ENCODE peak calls at places on chromosomes 2 and 18, in nine cellular contexts. One of them, this sample, is unnamed.
A peak's percentile ranks its signal among the peaks of the same experiment; 100 is the strongest.

GRCh38 chr2:163375472-163375871 is 360.3 kb downstream of the FIGN start:
- DNase-seq in amniotic stem cell: no peak
- DNase-seq in bronchial epithelial cell: no peak
- DNase-seq in activated CD4-positive, alpha-beta memory T cell treated with anti-CD3 and anti-CD28 coated beads, Interleukin-2, amount 10 ng/mL, durations not matched to agents 7 days and 5 days: no peak
- DNase-seq in posterior cingulate gyrus: no peak
- DNase-seq in HEK293T: no peak
- DNase-seq in M059J: no peak
- DNase-seq in cardiac muscle cell: no peak
- DNase-seq in stimulated activated naive CD8-positive, alpha-beta T cell treated with anti-CD3 and anti-CD28 coated beads, Interleukin-15, Interleukin-2, amounts not matched to agents 100 U/mL and 50 U/mL, for 24 hours: no peak
- DNase-seq in this sample: no peak

GRCh38 chr2:200587007-200587616 is 1.3 kb downstream of the AOX1 start:
- DNase-seq in amniotic stem cell: no peak
- DNase-seq in bronchial epithelial cell: no peak
- DNase-seq in activated CD4-positive, alpha-beta memory T cell treated with anti-CD3 and anti-CD28 coated beads, Interleukin-2, amount 10 ng/mL, durations not matched to agents 7 days and 5 days: no peak
- DNase-seq in posterior cingulate gyrus: no peak
- DNase-seq in HEK293T: no peak
- DNase-seq in M059J: no peak
- DNase-seq in cardiac muscle cell: no peak
- DNase-seq in stimulated activated naive CD8-positive, alpha-beta T cell treated with anti-CD3 and anti-CD28 coated beads, Interleukin-15, Interleukin-2, amounts not matched to agents 100 U/mL and 50 U/mL, for 24 hours: no peak
- DNase-seq in this sample: no peak

GRCh38 chr2:128513416-128514283 is 195.0 kb upstream of the HS6ST1 start:
- DNase-seq in amniotic stem cell: no peak
- DNase-seq in bronchial epithelial cell: no peak
- DNase-seq in activated CD4-positive, alpha-beta memory T cell treated with anti-CD3 and anti-CD28 coated beads, Interleukin-2, amount 10 ng/mL, durations not matched to agents 7 days and 5 days: no peak
- DNase-seq in posterior cingulate gyrus: peak; percentile 81
- DNase-seq in HEK293T: no peak
- DNase-seq in M059J: no peak
- DNase-seq in cardiac muscle cell: no peak
- DNase-seq in stimulated activated naive CD8-positive, alpha-beta T cell treated with anti-CD3 and anti-CD28 coated beads, Interleukin-15, Interleukin-2, amounts not matched to agents 100 U/mL and 50 U/mL, for 24 hours: no peak
- DNase-seq in this sample: no peak

GRCh38 chr2:68798574-68798973 is 64.0 kb downstream of the ARHGAP25 start:
- DNase-seq in amniotic stem cell: no peak
- DNase-seq in bronchial epithelial cell: no peak
- DNase-seq in activated CD4-positive, alpha-beta memory T cell treated with anti-CD3 and anti-CD28 coated beads, Interleukin-2, amount 10 ng/mL, durations not matched to agents 7 days and 5 days: no peak
- DNase-seq in posterior cingulate gyrus: no peak
- DNase-seq in HEK293T: no peak
- DNase-seq in M059J: no peak
- DNase-seq in cardiac muscle cell: no peak
- DNase-seq in stimulated activated naive CD8-positive, alpha-beta T cell treated with anti-CD3 and anti-CD28 coated beads, Interleukin-15, Interleukin-2, amounts not matched to agents 100 U/mL and 50 U/mL, for 24 hours: no peak
- DNase-seq in this sample: no peak

GRCh38 chr2:144524190-144524957 is 4.5 kb upstream of the ZEB2 start:
- DNase-seq in amniotic stem cell: no peak
- DNase-seq in bronchial epithelial cell: no peak
- DNase-seq in activated CD4-positive, alpha-beta memory T cell treated with anti-CD3 and anti-CD28 coated beads, Interleukin-2, amount 10 ng/mL, durations not matched to agents 7 days and 5 days: peak; percentile 28
- DNase-seq in posterior cingulate gyrus: peak; percentile 92
- DNase-seq in HEK293T: peak; percentile 52
- DNase-seq in M059J: no peak
- DNase-seq in cardiac muscle cell: peak; percentile 78
- DNase-seq in stimulated activated naive CD8-positive, alpha-beta T cell treated with anti-CD3 and anti-CD28 coated beads, Interleukin-15, Interleukin-2, amounts not matched to agents 100 U/mL and 50 U/mL, for 24 hours: peak; percentile 58
- DNase-seq in this sample: peak; percentile 49

GRCh38 chr2:61887684-61888303 is 662 bp downstream of the CCT4 start:
- DNase-seq in amniotic stem cell: no peak
- DNase-seq in bronchial epithelial cell: peak; percentile 45
- DNase-seq in activated CD4-positive, alpha-beta memory T cell treated with anti-CD3 and anti-CD28 coated beads, Interleukin-2, amount 10 ng/mL, durations not matched to agents 7 days and 5 days: no peak
- DNase-seq in posterior cingulate gyrus: no peak
- DNase-seq in HEK293T: peak; percentile 7
- DNase-seq in M059J: peak; percentile 52
- DNase-seq in cardiac muscle cell: peak; percentile 22
- DNase-seq in stimulated activated naive CD8-positive, alpha-beta T cell treated with anti-CD3 and anti-CD28 coated beads, Interleukin-15, Interleukin-2, amounts not matched to agents 100 U/mL and 50 U/mL, for 24 hours: peak; percentile 35
- DNase-seq in this sample: peak; percentile 23

GRCh38 chr2:70354264-70354949 is 52.5 kb upstream of the FAM136A start:
- DNase-seq in amniotic stem cell: no peak
- DNase-seq in bronchial epithelial cell: peak; percentile 88
- DNase-seq in activated CD4-positive, alpha-beta memory T cell treated with anti-CD3 and anti-CD28 coated beads, Interleukin-2, amount 10 ng/mL, durations not matched to agents 7 days and 5 days: no peak
- DNase-seq in posterior cingulate gyrus: no peak
- DNase-seq in HEK293T: no peak
- DNase-seq in M059J: peak; percentile 49
- DNase-seq in cardiac muscle cell: no peak
- DNase-seq in stimulated activated naive CD8-positive, alpha-beta T cell treated with anti-CD3 and anti-CD28 coated beads, Interleukin-15, Interleukin-2, amounts not matched to agents 100 U/mL and 50 U/mL, for 24 hours: no peak
- DNase-seq in this sample: no peak

GRCh38 chr18:79424008-79424565 is 28.4 kb downstream of the NFATC1 start:
- DNase-seq in amniotic stem cell: no peak
- DNase-seq in bronchial epithelial cell: no peak
- DNase-seq in activated CD4-positive, alpha-beta memory T cell treated with anti-CD3 and anti-CD28 coated beads, Interleukin-2, amount 10 ng/mL, durations not matched to agents 7 days and 5 days: no peak
- DNase-seq in posterior cingulate gyrus: no peak
- DNase-seq in HEK293T: no peak
- DNase-seq in M059J: no peak
- DNase-seq in cardiac muscle cell: no peak
- DNase-seq in stimulated activated naive CD8-positive, alpha-beta T cell treated with anti-CD3 and anti-CD28 coated beads, Interleukin-15, Interleukin-2, amounts not matched to agents 100 U/mL and 50 U/mL, for 24 hours: no peak
- DNase-seq in this sample: no peak

GRCh38 chr2:238846503-238847431 is 1.1 kb upstream of the TWIST2 start:
- DNase-seq in amniotic stem cell: no peak
- DNase-seq in bronchial epithelial cell: peak; percentile 3
- DNase-seq in activated CD4-positive, alpha-beta memory T cell treated with anti-CD3 and anti-CD28 coated beads, Interleukin-2, amount 10 ng/mL, durations not matched to agents 7 days and 5 days: no peak
- DNase-seq in posterior cingulate gyrus: peak; percentile 69
- DNase-seq in HEK293T: no peak
- DNase-seq in M059J: no peak
- DNase-seq in cardiac muscle cell: no peak
- DNase-seq in stimulated activated naive CD8-positive, alpha-beta T cell treated with anti-CD3 and anti-CD28 coated beads, Interleukin-15, Interleukin-2, amounts not matched to agents 100 U/mL and 50 U/mL, for 24 hours: no peak
- DNase-seq in this sample: no peak

GRCh38 chr18:3982541-3982940 is 472.6 kb downstream of the DLGAP1 start:
- DNase-seq in amniotic stem cell: no peak
- DNase-seq in bronchial epithelial cell: peak; percentile 32
- DNase-seq in activated CD4-positive, alpha-beta memory T cell treated with anti-CD3 and anti-CD28 coated beads, Interleukin-2, amount 10 ng/mL, durations not matched to agents 7 days and 5 days: no peak
- DNase-seq in posterior cingulate gyrus: no peak
- DNase-seq in HEK293T: no peak
- DNase-seq in M059J: no peak
- DNase-seq in cardiac muscle cell: no peak
- DNase-seq in stimulated activated naive CD8-positive, alpha-beta T cell treated with anti-CD3 and anti-CD28 coated beads, Interleukin-15, Interleukin-2, amounts not matched to agents 100 U/mL and 50 U/mL, for 24 hours: no peak
- DNase-seq in this sample: no peak

GRCh38 chr2:234453216-234453615 is 43.7 kb downstream of the ARL4C start:
- DNase-seq in amniotic stem cell: no peak
- DNase-seq in bronchial epithelial cell: peak; percentile 72
- DNase-seq in activated CD4-positive, alpha-beta memory T cell treated with anti-CD3 and anti-CD28 coated beads, Interleukin-2, amount 10 ng/mL, durations not matched to agents 7 days and 5 days: no peak
- DNase-seq in posterior cingulate gyrus: no peak
- DNase-seq in HEK293T: no peak
- DNase-seq in M059J: no peak
- DNase-seq in cardiac muscle cell: no peak
- DNase-seq in stimulated activated naive CD8-positive, alpha-beta T cell treated with anti-CD3 and anti-CD28 coated beads, Interleukin-15, Interleukin-2, amounts not matched to agents 100 U/mL and 50 U/mL, for 24 hours: peak; percentile 52
- DNase-seq in this sample: no peak

GRCh38 chr2:19059076-19059475 is 299.3 kb downstream of the OSR1 start:
- DNase-seq in amniotic stem cell: no peak
- DNase-seq in bronchial epithelial cell: peak; percentile 84
- DNase-seq in activated CD4-positive, alpha-beta memory T cell treated with anti-CD3 and anti-CD28 coated beads, Interleukin-2, amount 10 ng/mL, durations not matched to agents 7 days and 5 days: no peak
- DNase-seq in posterior cingulate gyrus: no peak
- DNase-seq in HEK293T: no peak
- DNase-seq in M059J: peak; percentile 56
- DNase-seq in cardiac muscle cell: peak; percentile 6
- DNase-seq in stimulated activated naive CD8-positive, alpha-beta T cell treated with anti-CD3 and anti-CD28 coated beads, Interleukin-15, Interleukin-2, amounts not matched to agents 100 U/mL and 50 U/mL, for 24 hours: no peak
- DNase-seq in this sample: no peak

GRCh38 chr18:58102875-58103274 is 58.8 kb downstream of the NEDD4L start:
- DNase-seq in amniotic stem cell: no peak
- DNase-seq in bronchial epithelial cell: no peak
- DNase-seq in activated CD4-positive, alpha-beta memory T cell treated with anti-CD3 and anti-CD28 coated beads, Interleukin-2, amount 10 ng/mL, durations not matched to agents 7 days and 5 days: no peak
- DNase-seq in posterior cingulate gyrus: no peak
- DNase-seq in HEK293T: no peak
- DNase-seq in M059J: no peak
- DNase-seq in cardiac muscle cell: no peak
- DNase-seq in stimulated activated naive CD8-positive, alpha-beta T cell treated with anti-CD3 and anti-CD28 coated beads, Interleukin-15, Interleukin-2, amounts not matched to agents 100 U/mL and 50 U/mL, for 24 hours: no peak
- DNase-seq in this sample: no peak

GRCh38 chr2:127045792-127046501 is 61.0 kb downstream of the BIN1 start:
- DNase-seq in amniotic stem cell: no peak
- DNase-seq in bronchial epithelial cell: no peak
- DNase-seq in activated CD4-positive, alpha-beta memory T cell treated with anti-CD3 and anti-CD28 coated beads, Interleukin-2, amount 10 ng/mL, durations not matched to agents 7 days and 5 days: no peak
- DNase-seq in posterior cingulate gyrus: peak; percentile 86
- DNase-seq in HEK293T: no peak
- DNase-seq in M059J: no peak
- DNase-seq in cardiac muscle cell: no peak
- DNase-seq in stimulated activated naive CD8-positive, alpha-beta T cell treated with anti-CD3 and anti-CD28 coated beads, Interleukin-15, Interleukin-2, amounts not matched to agents 100 U/mL and 50 U/mL, for 24 hours: no peak
- DNase-seq in this sample: no peak

GRCh38 chr2:190879474-190880373 is 897 bp upstream of the GLS start:
- DNase-seq in amniotic stem cell: no peak
- DNase-seq in bronchial epithelial cell: no peak
- DNase-seq in activated CD4-positive, alpha-beta memory T cell treated with anti-CD3 and anti-CD28 coated beads, Interleukin-2, amount 10 ng/mL, durations not matched to agents 7 days and 5 days: no peak
- DNase-seq in posterior cingulate gyrus: no peak
- DNase-seq in HEK293T: no peak
- DNase-seq in M059J: peak; percentile 30
- DNase-seq in cardiac muscle cell: no peak
- DNase-seq in stimulated activated naive CD8-positive, alpha-beta T cell treated with anti-CD3 and anti-CD28 coated beads, Interleukin-15, Interleukin-2, amounts not matched to agents 100 U/mL and 50 U/mL, for 24 hours: peak; percentile 61
- DNase-seq in this sample: peak; percentile 59

GRCh38 chr2:172702451-172702850 is 33.2 kb upstream of the RAPGEF4 start:
- DNase-seq in amniotic stem cell: no peak
- DNase-seq in bronchial epithelial cell: no peak
- DNase-seq in activated CD4-positive, alpha-beta memory T cell treated with anti-CD3 and anti-CD28 coated beads, Interleukin-2, amount 10 ng/mL, durations not matched to agents 7 days and 5 days: no peak
- DNase-seq in posterior cingulate gyrus: no peak
- DNase-seq in HEK293T: no peak
- DNase-seq in M059J: no peak
- DNase-seq in cardiac muscle cell: no peak
- DNase-seq in stimulated activated naive CD8-positive, alpha-beta T cell treated with anti-CD3 and anti-CD28 coated beads, Interleukin-15, Interleukin-2, amounts not matched to agents 100 U/mL and 50 U/mL, for 24 hours: no peak
- DNase-seq in this sample: no peak

GRCh38 chr2:74440378-74441110 is 1.2 kb downstream of the RTKN start:
- DNase-seq in amniotic stem cell: peak; percentile 63
- DNase-seq in bronchial epithelial cell: peak; percentile 55
- DNase-seq in activated CD4-positive, alpha-beta memory T cell treated with anti-CD3 and anti-CD28 coated beads, Interleukin-2, amount 10 ng/mL, durations not matched to agents 7 days and 5 days: peak; percentile 42
- DNase-seq in posterior cingulate gyrus: peak; percentile 99
- DNase-seq in HEK293T: peak; percentile 94
- DNase-seq in M059J: peak; percentile 78
- DNase-seq in cardiac muscle cell: peak; percentile 95
- DNase-seq in stimulated activated naive CD8-positive, alpha-beta T cell treated with anti-CD3 and anti-CD28 coated beads, Interleukin-15, Interleukin-2, amounts not matched to agents 100 U/mL and 50 U/mL, for 24 hours: peak; percentile 72
- DNase-seq in this sample: peak; percentile 70

GRCh38 chr2:70828914-70829824 is 6.4 kb downstream of the CD207 start:
- DNase-seq in amniotic stem cell: no peak
- DNase-seq in bronchial epithelial cell: peak; percentile 5
- DNase-seq in activated CD4-positive, alpha-beta memory T cell treated with anti-CD3 and anti-CD28 coated beads, Interleukin-2, amount 10 ng/mL, durations not matched to agents 7 days and 5 days: no peak
- DNase-seq in posterior cingulate gyrus: no peak
- DNase-seq in HEK293T: no peak
- DNase-seq in M059J: peak; percentile 71
- DNase-seq in cardiac muscle cell: no peak
- DNase-seq in stimulated activated naive CD8-positive, alpha-beta T cell treated with anti-CD3 and anti-CD28 coated beads, Interleukin-15, Interleukin-2, amounts not matched to agents 100 U/mL and 50 U/mL, for 24 hours: no peak
- DNase-seq in this sample: no peak

GRCh38 chr18:79856119-79857080 is 58.7 kb downstream of the KCNG2 start:
- DNase-seq in amniotic stem cell: no peak
- DNase-seq in bronchial epithelial cell: peak; percentile 3
- DNase-seq in activated CD4-positive, alpha-beta memory T cell treated with anti-CD3 and anti-CD28 coated beads, Interleukin-2, amount 10 ng/mL, durations not matched to agents 7 days and 5 days: no peak
- DNase-seq in posterior cingulate gyrus: peak; percentile 83
- DNase-seq in HEK293T: no peak
- DNase-seq in M059J: peak; percentile 57
- DNase-seq in cardiac muscle cell: peak; percentile 36
- DNase-seq in stimulated activated naive CD8-positive, alpha-beta T cell treated with anti-CD3 and anti-CD28 coated beads, Interleukin-15, Interleukin-2, amounts not matched to agents 100 U/mL and 50 U/mL, for 24 hours: no peak
- DNase-seq in this sample: no peak

GRCh38 chr2:3595985-3596384 is 1.1 kb downstream of the COLEC11 start:
- DNase-seq in amniotic stem cell: no peak
- DNase-seq in bronchial epithelial cell: no peak
- DNase-seq in activated CD4-positive, alpha-beta memory T cell treated with anti-CD3 and anti-CD28 coated beads, Interleukin-2, amount 10 ng/mL, durations not matched to agents 7 days and 5 days: no peak
- DNase-seq in posterior cingulate gyrus: no peak
- DNase-seq in HEK293T: no peak
- DNase-seq in M059J: no peak
- DNase-seq in cardiac muscle cell: no peak
- DNase-seq in stimulated activated naive CD8-positive, alpha-beta T cell treated with anti-CD3 and anti-CD28 coated beads, Interleukin-15, Interleukin-2, amounts not matched to agents 100 U/mL and 50 U/mL, for 24 hours: peak; percentile 71
- DNase-seq in this sample: peak; percentile 70

GRCh38 chr2:130756721-130757195 is 1.4 kb downstream of the AMER3 start:
- DNase-seq in amniotic stem cell: no peak
- DNase-seq in bronchial epithelial cell: no peak
- DNase-seq in activated CD4-positive, alpha-beta memory T cell treated with anti-CD3 and anti-CD28 coated beads, Interleukin-2, amount 10 ng/mL, durations not matched to agents 7 days and 5 days: no peak
- DNase-seq in posterior cingulate gyrus: no peak
- DNase-seq in HEK293T: no peak
- DNase-seq in M059J: no peak
- DNase-seq in cardiac muscle cell: no peak
- DNase-seq in stimulated activated naive CD8-positive, alpha-beta T cell treated with anti-CD3 and anti-CD28 coated beads, Interleukin-15, Interleukin-2, amounts not matched to agents 100 U/mL and 50 U/mL, for 24 hours: no peak
- DNase-seq in this sample: no peak

GRCh38 chr2:18588049-18588448 is 1.3 kb downstream of the NT5C1B start:
- DNase-seq in amniotic stem cell: no peak
- DNase-seq in bronchial epithelial cell: no peak
- DNase-seq in activated CD4-positive, alpha-beta memory T cell treated with anti-CD3 and anti-CD28 coated beads, Interleukin-2, amount 10 ng/mL, durations not matched to agents 7 days and 5 days: no peak
- DNase-seq in posterior cingulate gyrus: no peak
- DNase-seq in HEK293T: no peak
- DNase-seq in M059J: no peak
- DNase-seq in cardiac muscle cell: no peak
- DNase-seq in stimulated activated naive CD8-positive, alpha-beta T cell treated with anti-CD3 and anti-CD28 coated beads, Interleukin-15, Interleukin-2, amounts not matched to agents 100 U/mL and 50 U/mL, for 24 hours: no peak
- DNase-seq in this sample: no peak

GRCh38 chr2:215454519-215454918 is 18.7 kb upstream of the FN1 start:
- DNase-seq in amniotic stem cell: no peak
- DNase-seq in bronchial epithelial cell: peak; percentile 50
- DNase-seq in activated CD4-positive, alpha-beta memory T cell treated with anti-CD3 and anti-CD28 coated beads, Interleukin-2, amount 10 ng/mL, durations not matched to agents 7 days and 5 days: no peak
- DNase-seq in posterior cingulate gyrus: no peak
- DNase-seq in HEK293T: peak; percentile 48
- DNase-seq in M059J: peak; percentile 40
- DNase-seq in cardiac muscle cell: peak; percentile 55
- DNase-seq in stimulated activated naive CD8-positive, alpha-beta T cell treated with anti-CD3 and anti-CD28 coated beads, Interleukin-15, Interleukin-2, amounts not matched to agents 100 U/mL and 50 U/mL, for 24 hours: no peak
- DNase-seq in this sample: no peak

GRCh38 chr18:2325308-2325849 is 245.9 kb downstream of the METTL4 start:
- DNase-seq in amniotic stem cell: no peak
- DNase-seq in bronchial epithelial cell: peak; percentile 88
- DNase-seq in activated CD4-positive, alpha-beta memory T cell treated with anti-CD3 and anti-CD28 coated beads, Interleukin-2, amount 10 ng/mL, durations not matched to agents 7 days and 5 days: no peak
- DNase-seq in posterior cingulate gyrus: no peak
- DNase-seq in HEK293T: no peak
- DNase-seq in M059J: peak; percentile 46
- DNase-seq in cardiac muscle cell: peak; percentile 14
- DNase-seq in stimulated activated naive CD8-positive, alpha-beta T cell treated with anti-CD3 and anti-CD28 coated beads, Interleukin-15, Interleukin-2, amounts not matched to agents 100 U/mL and 50 U/mL, for 24 hours: no peak
- DNase-seq in this sample: no peak

GRCh38 chr2:239153806-239154591 is 246.8 kb downstream of the HDAC4 start:
- DNase-seq in amniotic stem cell: no peak
- DNase-seq in bronchial epithelial cell: no peak
- DNase-seq in activated CD4-positive, alpha-beta memory T cell treated with anti-CD3 and anti-CD28 coated beads, Interleukin-2, amount 10 ng/mL, durations not matched to agents 7 days and 5 days: no peak
- DNase-seq in posterior cingulate gyrus: peak; percentile 79
- DNase-seq in HEK293T: no peak
- DNase-seq in M059J: no peak
- DNase-seq in cardiac muscle cell: no peak
- DNase-seq in stimulated activated naive CD8-positive, alpha-beta T cell treated with anti-CD3 and anti-CD28 coated beads, Interleukin-15, Interleukin-2, amounts not matched to agents 100 U/mL and 50 U/mL, for 24 hours: no peak
- DNase-seq in this sample: no peak